ENCODE peak calls at places on chromosome 22, in seven cellular contexts. W, M, K, G, E, Y and O are unnamed samples.

GRCh38 chr22:19880786-19881569 is 26.3 kb upstream of the GNB1L start:
- DNase-seq in W (peak), M (peak), K (no peak), G (peak), E (no peak), Y (peak), O (peak)

GRCh38 chr22:35622132-35622913 is 5.2 kb upstream of the MB start:
- DNase-seq in W (peak), M (no peak), K (no peak), G (no peak), E (peak), Y (no peak), O (no peak)

GRCh38 chr22:49673048-49673447 is 154.6 kb downstream of the BRD1 start:
- DNase-seq in W (no peak), M (no peak), K (no peak), G (no peak), E (no peak), Y (no peak), O (no peak)

GRCh38 chr22:36977947-36978660 is 41.1 kb downstream of the TST start:
- DNase-seq in W (peak), M (peak), K (peak), G (peak), E (peak), Y (peak), O (peak)

GRCh38 chr22:47259990-47260389 is 497.5 kb downstream of the TBC1D22A start:
- DNase-seq in W (no peak), M (no peak), K (no peak), G (no peak), E (no peak), Y (no peak), O (no peak)

GRCh38 chr22:35150163-35151107 is 84.5 kb downstream of the ISX start:
- DNase-seq in W (peak), M (peak), K (peak), G (peak), E (peak), Y (peak), O (peak)

GRCh38 chr22:36377022-36377631 is 10.6 kb downstream of the MYH9 start:
- DNase-seq in W (no peak), M (no peak), K (no peak), G (no peak), E (no peak), Y (no peak), O (no peak)

GRCh38 chr22:19902245-19902699 is 39.3 kb upstream of the COMT start:
- DNase-seq in W (no peak), M (no peak), K (no peak), G (no peak), E (no peak), Y (no peak), O (no peak)

GRCh38 chr22:38205261-38206128 is 3.7 kb downstream of the MAFF start:
- DNase-seq in W (peak), M (peak), K (no peak), G (peak), E (peak), Y (peak), O (peak)

GRCh38 chr22:27115816-27116256 is 458.4 kb downstream of the MIAT start:
- DNase-seq in W (peak), M (no peak), K (no peak), G (no peak), E (no peak), Y (peak), O (peak)

GRCh38 chr22:27620367-27621154 is 181.0 kb downstream of the MN1 start:
- DNase-seq in W (no peak), M (no peak), K (no peak), G (no peak), E (no peak), Y (no peak), O (no peak)

GRCh38 chr22:34645375-34645774 is 420.6 kb upstream of the ISX start:
- DNase-seq in W (no peak), M (no peak), K (no peak), G (no peak), E (no peak), Y (no peak), O (no peak)

GRCh38 chr22:19819911-19820879 is 34.5 kb downstream of the GNB1L start:
- DNase-seq in W (no peak), M (no peak), K (no peak), G (no peak), E (peak), Y (no peak), O (no peak)

GRCh38 chr22:50672471-50673230 is at the start of gene SHANK3:
- DNase-seq in W (peak), M (no peak), K (no peak), G (peak), E (no peak), Y (no peak), O (no peak)

GRCh38 chr22:40594924-40595323 is 41.6 kb downstream of the MRTFA start:
- DNase-seq in W (peak), M (no peak), K (no peak), G (no peak), E (no peak), Y (no peak), O (no peak)

GRCh38 chr22:40594346-40594745 is 42.2 kb downstream of the MRTFA start:
- DNase-seq in W (no peak), M (no peak), K (no peak), G (no peak), E (no peak), Y (no peak), O (no peak)

GRCh38 chr22:40592352-40593113 is 44.0 kb downstream of the MRTFA start:
- DNase-seq in W (no peak), M (no peak), K (no peak), G (no peak), E (no peak), Y (no peak), O (no peak)

GRCh38 chr22:40595497-40596234 is 40.9 kb downstream of the MRTFA start:
- DNase-seq in W (no peak), M (peak), K (no peak), G (no peak), E (no peak), Y (no peak), O (no peak)

GRCh38 chr22:40593460-40594273 is 42.9 kb downstream of the MRTFA start:
- DNase-seq in W (no peak), M (no peak), K (no peak), G (no peak), E (peak), Y (no peak), O (no peak)
- H3K4me3 ChIP-seq in W (no peak), M (no peak), K (no peak), G (no peak), E (no peak), Y (no peak), O (no peak)

GRCh38 chr22:44180706-44181032 is at the start of gene PARVG:
- DNase-seq in W (no peak), M (no peak), K (peak), G (no peak), E (peak), Y (peak), O (no peak)
- H3K4me3 ChIP-seq in W (peak), M (no peak), K (peak), G (peak), E (peak), Y (no peak), O (no peak)

DNA sequence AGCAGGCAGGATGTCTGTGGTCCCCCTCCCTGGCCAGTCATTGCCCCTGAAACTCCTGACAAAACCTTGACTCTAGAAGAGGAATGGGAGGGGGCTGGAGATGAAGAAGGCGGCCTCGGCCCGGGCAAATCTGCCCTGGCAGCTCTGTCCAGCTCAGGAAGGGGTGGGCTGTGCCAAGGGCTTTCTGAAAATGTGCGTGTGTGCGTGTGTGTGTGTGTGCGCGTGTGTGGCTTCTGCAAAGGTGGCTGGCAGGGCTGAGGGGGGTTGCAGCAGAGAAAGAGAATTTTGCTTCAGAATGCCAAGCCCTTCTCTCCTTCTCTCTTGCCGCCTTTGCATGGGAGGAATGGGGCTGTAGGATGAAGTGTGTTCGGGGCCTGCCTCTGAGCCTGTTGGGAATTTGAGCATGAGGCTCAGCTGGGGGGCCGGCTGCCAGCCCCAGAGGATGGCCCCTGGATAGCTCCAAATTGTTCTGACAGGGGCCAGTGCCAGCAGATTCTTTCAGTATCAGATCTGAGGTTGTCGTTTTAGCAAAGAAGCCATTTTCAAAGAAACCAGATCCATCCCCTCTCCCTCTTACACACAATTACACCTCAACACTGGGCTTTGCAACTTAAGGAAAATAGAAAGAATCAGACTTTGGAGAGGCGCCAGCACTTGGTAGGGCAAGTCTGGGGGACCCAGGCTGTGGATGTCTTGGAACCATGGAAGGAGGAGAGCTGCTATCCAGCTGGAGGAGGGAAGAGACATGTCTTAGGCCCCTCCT is 3.5 kb downstream of the TIMP3 start:
- DNase-seq in W (no peak), M (peak), K (no peak), G (no peak), E (no peak), Y (no peak), O (no peak)
- H3K4me3 ChIP-seq in W (peak), M (peak), K (no peak), G (peak), E (peak), Y (peak), O (peak)

DNA sequence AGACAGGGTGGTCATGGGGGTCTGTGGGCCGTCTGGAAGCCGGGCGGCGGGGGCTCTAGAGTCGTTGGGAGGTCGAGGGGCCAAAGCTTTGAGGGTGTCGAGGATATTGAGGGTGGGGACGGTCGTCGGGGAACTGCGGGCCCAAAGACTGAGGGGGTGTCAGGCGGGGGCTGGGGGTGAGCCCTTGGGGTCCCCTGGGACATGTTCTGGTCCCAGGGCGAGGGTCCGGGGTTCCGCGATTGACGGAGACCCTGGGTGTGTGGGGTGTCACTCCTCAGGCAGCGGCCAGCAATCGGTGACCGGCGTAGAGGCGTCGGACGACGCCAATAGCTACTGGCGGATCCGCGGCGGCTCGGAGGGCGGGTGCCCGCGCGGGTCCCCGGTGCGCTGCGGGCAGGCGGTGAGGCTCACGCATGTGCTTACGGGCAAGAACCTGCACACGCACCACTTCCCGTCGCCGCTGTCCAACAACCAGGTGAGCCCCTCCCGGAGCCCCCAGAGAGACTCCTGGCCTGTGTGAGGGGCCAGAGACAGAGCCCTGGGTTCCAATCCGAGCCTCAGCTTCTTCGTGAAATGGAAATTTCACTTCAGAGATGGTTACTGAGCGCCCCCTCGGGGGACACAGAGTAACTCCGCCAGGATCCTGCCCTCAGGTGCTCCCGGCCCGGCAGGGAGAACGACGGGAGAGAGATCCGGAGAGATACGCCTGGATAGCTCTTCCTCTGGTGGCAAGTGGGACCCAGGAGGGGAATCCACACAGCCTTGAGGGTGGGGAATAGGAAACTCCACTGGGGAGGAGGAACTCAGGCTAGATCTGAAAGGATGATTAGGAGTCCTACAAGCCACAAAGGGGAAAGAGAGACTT is 714 bp downstream of the SDF2L1 start:
- DNase-seq in W (peak), M (peak), K (peak), G (no peak), E (no peak), Y (peak), O (peak)
- H3K4me3 ChIP-seq in W (peak), M (peak), K (peak), G (peak), E (peak), Y (peak), O (peak)

GRCh38 chr22:17695986-17696385 is 57.4 kb downstream of the BCL2L13 start:
- DNase-seq in W (no peak), M (no peak), K (no peak), G (no peak), E (no peak), Y (peak), O (peak)

GRCh38 chr22:17698948-17699347 is 60.4 kb downstream of the BCL2L13 start:
- DNase-seq in W (no peak), M (no peak), K (no peak), G (no peak), E (no peak), Y (no peak), O (no peak)

GRCh38 chr22:17700778-17701177 is 62.2 kb downstream of the BCL2L13 start:
- DNase-seq in W (no peak), M (peak), K (no peak), G (no peak), E (no peak), Y (peak), O (no peak)

GRCh38 chr22:17703811-17704210 is 65.3 kb downstream of the BCL2L13 start:
- DNase-seq in W (no peak), M (peak), K (no peak), G (no peak), E (no peak), Y (no peak), O (no peak)

DNA sequence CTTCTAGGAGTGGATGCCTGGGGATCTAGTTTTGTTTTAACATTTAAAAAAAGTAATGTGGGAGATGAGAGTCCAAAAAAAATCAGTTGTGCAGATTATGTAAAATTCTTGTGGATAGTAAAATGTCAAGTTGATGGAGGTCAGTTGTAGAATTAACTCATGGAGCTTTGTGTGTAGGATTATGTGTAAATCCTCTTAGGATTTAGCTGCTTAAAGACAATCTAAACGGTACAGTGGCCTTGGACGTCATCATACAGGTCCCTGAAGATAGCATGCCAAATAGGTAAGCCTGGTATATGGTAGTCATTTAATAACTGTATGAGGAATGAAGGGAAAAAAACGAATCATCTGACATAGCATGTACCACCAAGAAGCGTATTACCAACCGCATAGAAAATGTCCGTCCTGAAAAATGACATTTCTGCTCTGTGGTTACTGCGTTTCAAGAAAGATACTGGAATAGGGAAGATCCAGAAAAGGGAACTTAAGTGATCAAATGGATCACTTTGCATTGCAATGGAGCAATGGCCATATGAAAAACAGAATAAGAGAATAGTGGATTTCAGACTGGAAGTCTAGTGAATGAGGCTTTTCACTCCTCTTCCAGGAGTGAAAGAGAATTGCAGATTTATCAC is 61.3 kb downstream of the BCL2L13 start:
- DNase-seq in W (no peak), M (peak), K (no peak), G (no peak), E (no peak), Y (no peak), O (no peak)
- H3K4me3 ChIP-seq in W (no peak), M (no peak), K (no peak), G (no peak), E (no peak), Y (no peak), O (no peak)

GRCh38 chr22:29079218-29079901 is 6.5 kb downstream of the KREMEN1 start:
- DNase-seq in W (no peak), M (no peak), K (no peak), G (no peak), E (peak), Y (no peak), O (no peak)
- H3K4me3 ChIP-seq in W (no peak), M (no peak), K (no peak), G (no peak), E (no peak), Y (no peak), O (no peak)

DNA sequence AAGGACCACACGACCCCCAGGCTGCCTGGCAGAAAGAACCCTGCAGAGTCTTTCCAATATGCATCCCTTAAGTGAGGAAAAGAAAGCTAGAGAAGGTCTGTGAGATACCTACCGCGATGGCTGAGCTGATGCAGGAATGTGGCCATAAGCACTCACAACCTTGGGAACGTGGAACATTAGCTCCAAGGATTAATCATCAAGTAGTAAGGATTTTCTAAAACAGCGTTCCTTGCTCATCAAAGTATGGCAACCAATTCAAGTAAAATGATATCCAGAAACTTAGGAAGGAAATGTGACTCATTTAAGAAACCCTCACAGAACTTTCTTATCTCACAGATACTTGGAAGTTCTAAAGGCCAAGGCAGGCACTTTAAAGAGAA is 12.8 kb downstream of the PACSIN2 start:
- DNase-seq in W (no peak), M (peak), K (no peak), G (no peak), E (no peak), Y (peak), O (peak)
- H3K4me3 ChIP-seq in W (no peak), M (peak), K (no peak), G (no peak), E (no peak), Y (peak), O (peak)

DNA sequence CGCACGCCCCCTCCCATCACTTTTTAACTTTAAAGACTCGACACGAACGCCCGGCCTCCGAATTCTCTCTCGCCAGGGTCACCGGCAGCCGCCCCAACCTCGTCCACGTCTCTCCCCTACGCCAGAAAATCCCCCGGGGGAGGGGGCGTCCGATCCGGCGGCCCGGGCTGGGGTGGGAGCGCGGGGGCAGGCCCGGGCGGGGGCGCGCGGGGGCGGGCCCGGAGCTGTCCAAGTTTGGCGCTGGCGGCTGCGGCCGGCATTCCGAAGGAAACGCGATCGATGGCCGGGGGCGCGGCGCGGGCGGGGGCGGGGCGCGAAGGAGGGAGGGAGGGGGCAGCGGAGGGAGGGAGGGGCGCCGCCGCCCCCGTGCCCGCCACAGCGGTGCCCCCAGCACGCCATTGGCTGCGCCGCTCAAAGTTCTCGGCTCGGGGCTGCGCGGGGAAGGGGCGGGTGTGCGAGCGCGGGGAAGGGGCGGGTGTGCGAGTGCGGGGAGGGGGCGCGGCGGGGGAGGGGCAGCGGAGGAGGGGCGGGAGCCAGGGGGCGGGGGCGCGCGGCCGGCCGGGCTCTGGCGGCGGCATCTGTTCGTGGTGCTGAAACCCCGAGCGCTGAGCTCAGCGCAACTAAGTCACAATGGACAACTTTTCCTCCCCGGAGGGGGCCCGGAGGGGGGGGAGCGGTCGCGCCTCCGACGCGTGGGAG is 2.4 kb downstream of the PHF21B start:
- DNase-seq in W (peak), M (peak), K (no peak), G (no peak), E (peak), Y (peak), O (peak)
- H3K4me3 ChIP-seq in W (peak), M (peak), K (no peak), G (peak), E (peak), Y (no peak), O (no peak)